ENCODE peak calls at places on chromosomes 1 and 21, in seven cellular contexts. Y is astrocyte of the spinal cord, R is HT-29, G is heart left ventricle, H is T-helper 1 cell, A is fibroblast of mammary gland, U is aorta. L is an unnamed sample.

GRCh38 chr1:24095140-24095859 is 16.6 kb downstream of the MYOM3 start:
- DNase-seq in R (no peak), Y (no peak), G (no peak), A (no peak), H (no peak), U (no peak), L (no peak)

GRCh38 chr21:28423521-28423920 is 569.2 kb downstream of the LTN1 start:
- DNase-seq in Y (no peak), H (no peak), A (peak; percentile 52), U (no peak), G (no peak), R (no peak), L (no peak)

GRCh38 chr1:204837440-204838084 is 33.1 kb upstream of the NFASC start:
- DNase-seq in Y (peak; percentile 45), G (peak; percentile 56), H (no peak), A (peak; percentile 54), R (peak; percentile 60), U (peak; percentile 54), L (peak; percentile 71)

GRCh38 chr1:3598522-3599285 is 12.6 kb downstream of the MEGF6 start:
- DNase-seq in R (no peak), H (no peak), A (no peak), U (no peak), G (no peak), Y (no peak), L (no peak)

GRCh38 chr1:234541281-234541975 is 62.4 kb upstream of the TARBP1 start:
- DNase-seq in G (no peak), Y (peak; percentile 51), H (no peak), U (no peak), A (peak; percentile 84), R (no peak), L (peak; percentile 59)

GRCh38 chr1:154493276-154493675 is 8.7 kb upstream of the TDRD10 start:
- DNase-seq in U (peak; percentile 57), R (no peak), H (no peak), G (peak; percentile 77), Y (no peak), A (no peak), L (no peak)

GRCh38 chr1:33898933-33899332 is 35.1 kb downstream of the HMGB4 start:
- DNase-seq in U (no peak), A (no peak), G (no peak), Y (no peak), R (no peak), H (no peak), L (no peak)

GRCh38 chr1:176829261-176829976 is 335.1 kb downstream of the ASTN1 start:
- DNase-seq in G (no peak), Y (no peak), U (no peak), A (no peak), R (no peak), H (no peak), L (no peak)

GRCh38 chr1:225425211-225425786 is 2.5 kb downstream of the LBR start:
- DNase-seq in G (no peak), U (no peak), Y (no peak), H (no peak), A (peak; percentile 68), R (no peak), L (peak; percentile 33)

GRCh38 chr1:52240592-52240991 is 98.7 kb downstream of the ZFYVE9 start:
- DNase-seq in R (no peak), A (no peak), Y (no peak), U (no peak), G (no peak), H (no peak), L (no peak)

GRCh38 chr1:51535006-51535592 is 16.0 kb upstream of the EPS15 start:
- DNase-seq in H (peak; percentile 13), G (peak; percentile 46), U (peak; percentile 64), R (peak; percentile 74), A (peak; percentile 78), Y (peak; percentile 72), L (peak; percentile 92)

GRCh38 chr1:112105557-112105956 is 116.1 kb upstream of the KCND3 start:
- DNase-seq in R (no peak), G (no peak), H (no peak), U (no peak), Y (no peak), A (no peak), L (no peak)

GRCh38 chr1:206507395-206508129 is at the start of gene RASSF5:
- DNase-seq in R (no peak), A (no peak), Y (peak; percentile 58), H (peak; percentile 64), U (peak; percentile 92), G (peak; percentile 85), L (peak; percentile 59)

GRCh38 chr1:22018583-22019559 is 17.4 kb downstream of the CELA3A start:
- DNase-seq in U (peak; percentile 78), Y (peak; percentile 87), A (peak; percentile 97), H (peak; percentile 34), R (peak; percentile 74), G (peak; percentile 33), L (peak; percentile 91)

GRCh38 chr1:219085988-219086387 is 87.7 kb upstream of the LYPLAL1 start:
- DNase-seq in Y (peak; percentile 14), G (no peak), A (peak; percentile 71), U (no peak), H (no peak), R (no peak), L (peak; percentile 66)

L was measured in fibroblast of pulmonary artery.